ENCODE peak calls at places on chromosomes 1 and 21, in ten cellular contexts. G is M059J, L is astrocyte, P is GM19239, B is HT-29, Z is left cardiac atrium, A is NCI-H1105 treated with DMSO at 0.1 percent for 48 hours, U is esophagus muscularis mucosa, T is transverse colon, M is heart right ventricle. C is an unnamed sample.

GRCh38 chr1:3465091-3465934 is 10.8 kb downstream of the ARHGEF16 start:
- DNase-seq in L (no peak), A (no peak), M (peak), U (no peak), Z (peak), T (no peak), G (no peak), P (no peak), B (no peak), C (no peak)

GRCh38 chr1:201708085-201708512 is 120.9 kb upstream of the IPO9 start:
- DNase-seq in B (no peak), T (no peak), Z (no peak), P (no peak), U (no peak), L (peak), A (peak), M (no peak), G (peak), C (no peak)

GRCh38 chr1:31577515-31578191 is 1.3 kb downstream of the TINAGL1 start:
- DNase-seq in Z (no peak), L (peak), U (no peak), G (peak), M (no peak), P (no peak), B (peak), A (no peak), T (no peak), C (no peak)

GRCh38 chr1:3012511-3013291 is 8.6 kb upstream of the ACTRT2 start:
- DNase-seq in B (peak), Z (peak), P (peak), L (no peak), A (no peak), G (peak), M (peak), T (peak), U (no peak), C (no peak)

GRCh38 chr1:24786191-24786590 is 40.9 kb downstream of the CLIC4 start:
- DNase-seq in L (peak), P (no peak), A (no peak), T (no peak), Z (no peak), G (peak), B (no peak), U (no peak), M (no peak), C (no peak)

GRCh38 chr1:234735976-234736375 is 126.0 kb upstream of the IRF2BP2 start:
- DNase-seq in Z (no peak), P (no peak), B (no peak), G (no peak), L (no peak), T (no peak), M (no peak), U (no peak), A (no peak), C (no peak)

GRCh38 chr1:99645699-99646531 is at the start of gene PALMD:
- DNase-seq in Z (peak), U (no peak), A (peak), G (peak), T (peak), B (peak), P (no peak), L (peak), M (peak), C (no peak)

GRCh38 chr1:8070381-8070811 is 44.3 kb upstream of the ERRFI1 start:
- DNase-seq in U (no peak), L (no peak), P (no peak), Z (no peak), G (no peak), M (no peak), A (no peak), T (no peak), B (peak), C (no peak)

GRCh38 chr1:6491480-6491962 is at the start of gene PLEKHG5:
- DNase-seq in P (no peak), G (peak), Z (no peak), A (no peak), B (no peak), M (peak), L (peak), T (no peak), U (no peak), C (peak)

GRCh38 chr1:244794071-244794470 is 41.4 kb upstream of the COX20 start:
- DNase-seq in P (no peak), Z (no peak), U (no peak), T (no peak), G (no peak), B (no peak), L (no peak), M (no peak), A (no peak), C (no peak)

GRCh38 chr21:30306821-30307330 is 13.2 kb downstream of the KRTAP26-1 start:
- DNase-seq in L (no peak), T (no peak), G (no peak), P (no peak), M (no peak), U (no peak), B (no peak), Z (no peak), A (no peak), C (no peak)

GRCh38 chr21:46188226-46189212 is 4.3 kb upstream of the SPATC1L start:
- DNase-seq in P (no peak), U (peak), T (no peak), M (peak), G (peak), Z (peak), B (peak), A (no peak), L (peak), C (no peak)

GRCh38 chr1:186829679-186830587 is 1.2 kb downstream of the PLA2G4A start:
- DNase-seq in A (no peak), U (no peak), G (no peak), Z (no peak), L (no peak), B (peak), T (no peak), M (no peak), P (no peak), C (no peak)

GRCh38 chr1:20411196-20411980 is 74.6 kb downstream of the CAMK2N1 start:
- DNase-seq in T (no peak), Z (peak), U (no peak), A (no peak), P (no peak), G (peak), M (no peak), B (no peak), L (peak), C (peak)

GRCh38 chr1:180791806-180792205 is 120.9 kb upstream of the KIAA1614 start:
- DNase-seq in P (no peak), A (no peak), M (no peak), Z (no peak), T (no peak), G (peak), U (no peak), L (peak), B (no peak), C (no peak)

GRCh38 chr1:2554621-2555387 is 1.4 kb upstream of the TNFRSF14 start:
- DNase-seq in B (no peak), Z (no peak), P (no peak), G (no peak), A (no peak), M (no peak), L (no peak), T (peak), U (no peak), C (no peak)

GRCh38 chr1:93616996-93617669 is 64.5 kb downstream of the BCAR3 start:
- DNase-seq in U (no peak), P (no peak), L (no peak), A (peak), G (peak), T (peak), B (peak), M (peak), Z (peak), C (no peak)

GRCh38 chr1:61202854-61203603 is 120.7 kb downstream of the NFIA start:
- DNase-seq in P (no peak), B (no peak), L (no peak), T (no peak), U (no peak), Z (no peak), G (no peak), A (no peak), M (no peak), C (no peak)

GRCh38 chr1:223726380-223727001 is 14.2 kb downstream of the CAPN2 start:
- DNase-seq in G (peak), U (peak), M (peak), L (peak), Z (peak), A (no peak), T (peak), B (peak), P (peak), C (peak)

GRCh38 chr1:22567176-22567575 is 3.9 kb downstream of the EPHA8 start:
- DNase-seq in B (no peak), L (no peak), U (no peak), A (no peak), G (no peak), M (no peak), T (no peak), P (no peak), Z (no peak), C (no peak)

GRCh38 chr1:82445827-82446226 is 645.1 kb downstream of the ADGRL2 start:
- DNase-seq in P (no peak), A (no peak), T (no peak), Z (no peak), L (no peak), B (no peak), M (no peak), G (no peak), U (no peak), C (no peak)

GRCh38 chr1:28087614-28088167 is 719 bp downstream of the EYA3 start:
- DNase-seq in T (no peak), G (peak), U (no peak), A (no peak), Z (no peak), P (no peak), M (no peak), B (peak), L (peak), C (peak)

GRCh38 chr1:59272507-59272906 is 24.4 kb upstream of the FGGY start:
- DNase-seq in B (no peak), M (no peak), Z (no peak), G (peak), T (no peak), P (no peak), U (no peak), A (no peak), L (peak), C (no peak)

GRCh38 chr21:42107177-42107880 is 36.2 kb downstream of the UMODL1 start:
- DNase-seq in B (no peak), Z (no peak), T (no peak), L (no peak), P (no peak), U (no peak), A (no peak), G (no peak), M (no peak), C (no peak)

GRCh38 chr1:80384037-80384830 is 1377.7 kb upstream of the ADGRL4 start:
- DNase-seq in A (no peak), L (peak), B (no peak), P (no peak), M (no peak), G (no peak), U (no peak), T (no peak), Z (no peak), C (no peak)

GRCh38 chr1:162690672-162691434 is 58.6 kb downstream of the DDR2 start:
- DNase-seq in B (no peak), U (no peak), G (peak), A (no peak), Z (peak), L (peak), P (no peak), M (peak), T (peak), C (no peak)

GRCh38 chr1:177069489-177069888 is 95.0 kb downstream of the ASTN1 start:
- DNase-seq in A (no peak), P (no peak), Z (no peak), G (no peak), U (no peak), M (no peak), T (no peak), L (peak), B (no peak), C (no peak)

GRCh38 chr1:178341218-178341956 is 155.4 kb downstream of the CLEC20A start:
- DNase-seq in G (peak), U (no peak), B (peak), Z (peak), T (peak), P (no peak), L (peak), M (peak), A (no peak), C (no peak)

GRCh38 chr1:173405758-173406344 is 71.3 kb upstream of the PRDX6 start:
- DNase-seq in L (peak), T (no peak), B (no peak), U (no peak), G (peak), Z (no peak), A (no peak), M (no peak), P (no peak), C (no peak)

GRCh38 chr1:92929461-92929860 is 31.8 kb downstream of the DIPK1A start:
- DNase-seq in B (no peak), T (no peak), Z (no peak), G (no peak), L (no peak), A (no peak), U (no peak), P (no peak), M (no peak), C (no peak)

GRCh38 chr1:23475641-23476040 is 8.3 kb downstream of the ASAP3 start:
- DNase-seq in P (no peak), U (no peak), Z (no peak), G (peak), A (no peak), L (peak), B (no peak), T (no peak), M (no peak), C (no peak)

GRCh38 chr1:96364576-96364975 is 357.0 kb upstream of the PTBP2 start:
- DNase-seq in Z (no peak), P (no peak), A (no peak), G (peak), L (peak), M (no peak), U (no peak), B (no peak), T (no peak), C (peak)